ENCODE peak calls at places on chromosomes 12 and 14, in ten cellular contexts. D is GM12878, M is astrocyte, B is HCT116, L is MM.1S, Y is neural progenitor cell, T is GM23248, K is mammary epithelial cell, S is K562, P is endothelial cell of umbilical vein. U is an unnamed sample.

GRCh38 chr12:2552000-2552399 is 242.8 kb upstream of the FKBP4 start:
- DNase-seq in K (no peak), M (no peak), S (no peak), P (no peak), D (no peak), T (no peak), L (no peak), Y (no peak), B (no peak), U (no peak)

GRCh38 chr12:10191865-10192264 is 13.0 kb downstream of the TMEM52B start:
- DNase-seq in D (no peak), B (no peak), S (no peak), K (peak), Y (no peak), P (no peak), L (no peak), T (peak), M (peak), U (peak)

GRCh38 chr12:32755051-32755653 is 545 bp downstream of the YARS2 start:
- DNase-seq in D (peak), S (peak), L (peak), M (peak), P (peak), T (peak), Y (peak), K (peak), B (peak), U (peak)

GRCh38 chr12:53733051-53733812 is 6.0 kb upstream of the CALCOCO1 start:
- DNase-seq in T (no peak), D (no peak), P (peak), K (peak), Y (no peak), L (no peak), B (no peak), M (peak), S (no peak), U (peak)

GRCh38 chr12:49225551-49226166 is 36.8 kb upstream of the TUBA1A start:
- DNase-seq in P (peak), D (no peak), S (no peak), T (peak), L (no peak), Y (no peak), B (no peak), K (no peak), M (peak), U (peak)

GRCh38 chr14:77324289-77324688 is 3.5 kb downstream of the GSTZ1 start:
- DNase-seq in L (no peak), S (no peak), B (no peak), T (no peak), D (no peak), K (no peak), Y (no peak), M (no peak), P (no peak), U (no peak)

GRCh38 chr12:113285679-113286645 is 48.9 kb downstream of the SLC8B1 start:
- DNase-seq in K (no peak), Y (no peak), D (no peak), P (no peak), S (no peak), T (no peak), M (no peak), L (no peak), B (no peak), U (no peak)

GRCh38 chr12:47755655-47756562 is 2.8 kb downstream of the RAPGEF3 start:
- DNase-seq in T (peak), D (peak), L (peak), P (no peak), B (no peak), K (no peak), S (no peak), M (no peak), Y (no peak), U (no peak)

GRCh38 chr14:93743270-93744060 is 44.8 kb downstream of the PRIMA1 start:
- DNase-seq in P (no peak), T (no peak), L (no peak), B (no peak), S (no peak), D (no peak), K (no peak), M (no peak), Y (no peak), U (no peak)

GRCh38 chr14:64549805-64550538 is at the start of gene PPP1R36:
- DNase-seq in Y (peak), M (no peak), S (no peak), D (no peak), P (no peak), B (no peak), T (peak), L (no peak), K (no peak), U (peak)

GRCh38 chr14:64554551-64554950 is 4.8 kb downstream of the PPP1R36 start:
- DNase-seq in L (no peak), P (no peak), D (no peak), S (no peak), K (no peak), T (no peak), M (no peak), Y (no peak), B (no peak), U (no peak)

GRCh38 chr14:64556526-64556925 is 6.8 kb downstream of the PPP1R36 start:
- DNase-seq in D (no peak), K (peak), B (no peak), T (peak), M (peak), S (no peak), L (no peak), Y (no peak), P (no peak), U (peak)

GRCh38 chr14:64549016-64549415 is 745 bp upstream of the PPP1R36 start:
- DNase-seq in D (no peak), S (no peak), M (no peak), Y (no peak), L (no peak), P (no peak), T (peak), K (no peak), B (no peak), U (no peak)

DNA sequence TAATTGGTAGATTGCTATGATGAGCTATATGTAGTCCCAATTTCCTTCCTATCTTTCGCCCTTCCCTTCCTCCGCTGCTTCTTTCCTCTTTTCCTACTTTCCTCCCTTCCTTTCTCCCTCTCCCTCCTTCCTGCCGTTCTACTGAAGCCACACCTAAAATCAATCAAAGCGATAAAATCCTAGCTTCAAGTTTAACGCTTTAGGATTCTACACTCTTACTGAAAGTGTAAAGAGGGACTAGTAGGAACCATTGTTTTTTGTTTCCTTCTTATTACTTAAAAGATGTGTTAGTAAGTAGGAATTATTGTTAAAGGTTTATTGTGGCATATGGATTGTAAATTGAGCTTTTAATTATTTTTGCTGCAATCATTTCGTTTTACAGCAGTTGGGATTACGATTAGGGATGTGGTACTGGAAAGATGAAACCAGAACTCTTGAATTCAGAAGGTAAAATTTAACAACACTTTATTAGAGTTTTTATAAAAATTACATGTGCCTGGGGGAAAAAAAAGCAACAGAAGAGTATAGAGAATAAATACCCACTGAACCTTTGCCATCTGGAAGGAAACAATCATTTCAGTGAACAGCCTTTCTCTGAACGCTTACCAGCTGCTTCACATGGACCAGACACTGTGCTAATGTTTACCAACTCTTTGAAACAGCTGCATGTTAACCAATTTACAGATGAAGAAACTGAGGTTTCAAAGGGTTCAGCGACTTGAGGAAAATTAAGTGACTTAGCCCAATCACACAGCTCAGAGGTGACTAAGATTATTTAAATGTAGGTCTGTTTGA is 975 bp downstream of the PPP1R36 start:
- DNase-seq in D (no peak), K (no peak), B (no peak), S (no peak), M (no peak), T (no peak), P (no peak), Y (no peak), L (no peak), U (no peak)
- H2AFZ ChIP-seq in D (no peak), K (no peak), B (no peak), S (no peak), M (no peak), T (peak), P (peak), Y (peak), L (no peak), U (no peak)

GRCh38 chr14:90429236-90429635 is 32.4 kb downstream of the CALM1 start:
- DNase-seq in T (no peak), D (no peak), S (no peak), Y (no peak), L (no peak), K (no peak), B (no peak), P (no peak), M (no peak), U (no peak)

GRCh38 chr14:90428676-90429075 is 31.8 kb downstream of the CALM1 start:
- DNase-seq in B (no peak), Y (no peak), T (no peak), P (no peak), K (no peak), S (no peak), M (no peak), L (no peak), D (no peak), U (no peak)

GRCh38 chr14:90427848-90428426 is 31.1 kb downstream of the CALM1 start:
- DNase-seq in D (no peak), L (no peak), B (no peak), K (no peak), Y (no peak), T (no peak), P (peak), S (no peak), M (no peak), U (no peak)

GRCh38 chr14:90426663-90427062 is 29.8 kb downstream of the CALM1 start:
- DNase-seq in K (no peak), Y (no peak), T (peak), S (no peak), B (no peak), L (no peak), P (peak), M (no peak), D (no peak), U (peak)

DNA sequence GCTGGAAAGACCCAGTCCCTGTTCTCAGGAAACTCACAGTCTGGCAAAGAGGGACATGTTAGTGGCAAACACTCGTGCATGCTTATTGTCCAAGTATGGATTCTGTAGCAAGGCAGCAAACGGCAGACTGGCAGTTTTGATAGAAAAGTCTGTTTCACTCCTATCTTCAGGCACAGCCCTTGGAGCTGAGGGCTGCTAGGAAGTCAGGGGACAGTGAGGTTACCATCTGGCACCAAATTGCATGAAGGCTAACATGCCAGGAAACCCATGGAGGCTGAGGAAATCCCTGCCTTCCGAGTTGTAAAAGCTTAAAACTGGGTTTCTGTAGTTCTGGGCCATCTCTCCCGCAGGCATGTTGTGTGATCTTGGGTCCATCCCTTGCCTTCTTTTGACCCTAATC is 32.9 kb downstream of the CALM1 start:
- DNase-seq in S (no peak), D (no peak), M (no peak), B (no peak), K (no peak), P (peak), T (no peak), Y (no peak), L (no peak), U (no peak)
- H3K9ac ChIP-seq in S (no peak), D (no peak), M (no peak), B (no peak), K (no peak), P (no peak), T (no peak), Y (no peak), L (no peak), U (no peak)

DNA sequence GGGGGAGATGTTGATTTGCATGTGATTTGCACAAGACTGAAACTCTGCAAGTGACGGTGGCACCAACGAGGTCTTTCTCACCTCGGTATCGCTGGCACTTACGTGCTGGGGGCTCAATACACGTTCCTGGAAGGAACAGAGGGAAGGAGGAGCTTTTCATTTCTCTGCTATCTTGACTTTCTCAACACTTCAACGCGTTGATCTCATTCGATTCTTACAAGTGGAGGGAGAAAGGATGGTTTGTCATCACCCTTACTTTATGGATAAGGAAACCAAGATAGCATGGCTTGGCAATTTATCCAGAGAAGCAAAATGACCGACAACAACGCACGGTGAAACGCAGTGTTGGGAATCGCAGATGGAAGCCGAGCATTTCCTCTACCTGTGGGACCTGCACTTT is 87.3 kb upstream of the RFLNA start:
- DNase-seq in B (no peak), K (no peak), P (no peak), S (no peak), M (no peak), T (no peak), L (no peak), D (no peak), Y (no peak), U (no peak)
- TF ChIP-seq EZH2 in B (no peak), K (no peak), P (no peak), S (no peak), M (no peak), T (no peak), L (no peak), D (no peak), Y (no peak), U (no peak)

GRCh38 chr12:104720346-104721064 is 237.6 kb downstream of the SLC41A2 start:
- DNase-seq in M (peak), Y (no peak), S (no peak), D (no peak), L (peak), B (no peak), K (no peak), T (peak), P (peak), U (peak)
- H2AFZ ChIP-seq in M (no peak), Y (no peak), S (no peak), D (peak), L (no peak), B (no peak), K (no peak), T (peak), P (peak), U (peak)

DNA sequence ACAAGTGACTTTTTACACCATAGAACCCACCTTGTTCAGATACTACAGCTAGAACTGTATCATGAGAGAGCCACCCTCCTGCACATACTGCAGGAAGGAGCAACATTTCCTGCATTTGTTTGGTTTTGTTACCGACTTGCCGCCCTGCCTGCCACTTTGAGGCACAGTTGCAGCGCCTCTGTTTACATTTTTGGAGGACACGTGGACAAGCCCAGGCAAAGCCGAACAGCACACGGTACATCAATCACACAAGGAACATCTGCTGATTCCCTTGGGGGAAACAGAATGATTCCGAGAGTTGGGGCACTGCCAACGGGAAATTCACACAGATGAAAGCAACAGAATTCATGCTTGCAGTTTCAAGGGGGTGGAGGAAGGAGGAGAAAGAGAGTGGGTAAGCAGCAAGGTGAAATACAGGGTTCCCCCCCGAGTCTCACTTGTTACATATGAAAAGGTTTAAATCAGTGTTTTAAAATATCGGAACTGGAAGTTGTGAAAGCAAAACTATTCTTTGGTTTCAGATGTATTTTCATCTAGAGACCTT is 110.7 kb downstream of the BTG1 start:
- DNase-seq in M (peak), L (peak), Y (no peak), T (peak), S (no peak), B (peak), K (peak), P (peak), D (peak), U (peak)
- H3K9ac ChIP-seq in M (peak), L (peak), Y (no peak), T (peak), S (peak), B (no peak), K (peak), P (peak), D (peak), U (no peak)